ENCODE peak calls at places on chromosomes 12 and 14, in six cellular contexts. P is ovary, U is OCI-LY7, L is tibial nerve, X is fibroblast of lung, C is stomach. Z is an unnamed sample.

GRCh38 chr12:122032570-122032969 is 10.9 kb downstream of the BCL7A start:
- DNase-seq in P (no peak), U (peak; percentile 79), C (no peak), L (no peak), X (no peak), Z (peak; percentile 23)

GRCh38 chr12:111976860-111977259 is 36.1 kb downstream of the TMEM116 start:
- DNase-seq in X (no peak), C (no peak), P (no peak), L (no peak), U (no peak), Z (no peak)

GRCh38 chr14:75542585-75543091 is 20.4 kb downstream of the BATF start:
- DNase-seq in P (no peak), L (peak; percentile 36), C (peak; percentile 67), U (peak; percentile 22), X (peak; percentile 33), Z (peak; percentile 84)

GRCh38 chr14:24255438-24255837 is 7.5 kb downstream of the TGM1 start:
- DNase-seq in P (peak; percentile 20), U (no peak), C (no peak), X (no peak), L (no peak), Z (no peak)

GRCh38 chr12:71135077-71135811 is 22.6 kb downstream of the TSPAN8 start:
- DNase-seq in X (no peak), L (no peak), U (no peak), P (no peak), C (no peak), Z (no peak)

GRCh38 chr12:54222609-54223008 is 33.8 kb upstream of the SMUG1 start:
- DNase-seq in L (no peak), P (no peak), C (no peak), U (no peak), X (peak; percentile 93), Z (no peak)

GRCh38 chr12:115135800-115136211 is 451.8 kb upstream of the TBX3 start:
- DNase-seq in C (no peak), X (peak; percentile 70), U (no peak), P (no peak), L (peak; percentile 24), Z (no peak)

GRCh38 chr12:25553083-25553482 is at the start of gene LMNTD1:
- DNase-seq in U (no peak), C (no peak), X (peak; percentile 70), L (no peak), P (no peak), Z (no peak)

GRCh38 chr14:56325251-56325839 is 207.1 kb downstream of the PELI2 start:
- DNase-seq in X (peak; percentile 78), P (no peak), U (no peak), C (no peak), L (no peak), Z (no peak)

GRCh38 chr14:53954551-53955233 is 1.9 kb downstream of the BMP4 start:
- DNase-seq in P (peak; percentile 64), C (no peak), X (peak; percentile 41), U (no peak), L (peak; percentile 30), Z (no peak)

GRCh38 chr12:48104531-48104930 is 1.3 kb downstream of the SENP1 start:
- DNase-seq in X (no peak), C (no peak), P (no peak), L (no peak), U (peak; percentile 19), Z (no peak)

GRCh38 chr12:54407183-54407905 is 11.7 kb downstream of the ITGA5 start:
- DNase-seq in C (no peak), X (no peak), U (no peak), P (no peak), L (no peak), Z (no peak)

GRCh38 chr14:54637270-54637669 is 70.3 kb downstream of the SAMD4A start:
- DNase-seq in P (no peak), U (no peak), L (no peak), X (no peak), C (no peak), Z (no peak)

GRCh38 chr12:51219345-51219744 is 1.5 kb upstream of the POU6F1 start:
- DNase-seq in P (no peak), L (no peak), X (no peak), U (no peak), C (no peak), Z (no peak)

GRCh38 chr14:81427348-81428058 is 27.4 kb upstream of the STON2 start:
- DNase-seq in C (no peak), X (peak; percentile 38), P (no peak), L (no peak), U (no peak), Z (no peak)

GRCh38 chr12:91990525-91990924 is 155.1 kb downstream of the BTG1 start:
- DNase-seq in U (no peak), P (no peak), X (peak; percentile 29), L (no peak), C (no peak), Z (no peak)

GRCh38 chr12:13523926-13524325 is 327.4 kb downstream of the EMP1 start:
- DNase-seq in P (no peak), X (no peak), L (no peak), C (no peak), U (no peak), Z (no peak)

GRCh38 chr12:115846516-115846915 is 431.0 kb downstream of the MED13L start:
- DNase-seq in U (no peak), P (no peak), L (no peak), X (no peak), C (no peak), Z (no peak)

GRCh38 chr12:111753144-111753881 is 13.4 kb upstream of the ALDH2 start:
- DNase-seq in X (peak; percentile 76), U (peak; percentile 51), L (peak; percentile 33), P (peak; percentile 79), C (peak; percentile 67), Z (peak; percentile 80)

GRCh38 chr14:53016491-53016890 is 65.6 kb upstream of the FERMT2 start:
- DNase-seq in L (no peak), X (no peak), P (no peak), U (no peak), C (no peak), Z (no peak)

GRCh38 chr14:92135269-92135668 is 13.5 kb downstream of the CPSF2 start:
- DNase-seq in C (no peak), U (peak; percentile 13), X (peak; percentile 66), P (no peak), L (no peak), Z (peak; percentile 21)

GRCh38 chr14:30357791-30358190 is 201.2 kb upstream of the G2E3 start:
- DNase-seq in L (no peak), P (no peak), U (no peak), C (no peak), X (no peak), Z (no peak)

GRCh38 chr14:55609681-55610080 is 29.7 kb downstream of the KTN1 start:
- DNase-seq in U (no peak), P (no peak), L (no peak), X (peak; percentile 57), C (no peak), Z (no peak)

GRCh38 chr12:25264015-25264582 is 13.4 kb upstream of the KRAS start:
- DNase-seq in X (no peak), U (peak; percentile 12), C (no peak), P (no peak), L (no peak), Z (no peak)

GRCh38 chr12:25054783-25055144 is 105.9 kb upstream of the BCAT1 start:
- DNase-seq in P (no peak), C (no peak), X (peak; percentile 24), U (peak; percentile 64), L (no peak), Z (no peak)

GRCh38 chr12:113955109-113955970 is 10.8 kb downstream of the RBM19 start:
- DNase-seq in X (no peak), P (no peak), L (no peak), C (peak; percentile 30), U (peak; percentile 7), Z (no peak)
- TF ChIP-seq CTCF in X (peak; percentile 21), P (no peak), L (no peak), C (no peak), U (peak; percentile 63), Z (peak; percentile 19)

DNA sequence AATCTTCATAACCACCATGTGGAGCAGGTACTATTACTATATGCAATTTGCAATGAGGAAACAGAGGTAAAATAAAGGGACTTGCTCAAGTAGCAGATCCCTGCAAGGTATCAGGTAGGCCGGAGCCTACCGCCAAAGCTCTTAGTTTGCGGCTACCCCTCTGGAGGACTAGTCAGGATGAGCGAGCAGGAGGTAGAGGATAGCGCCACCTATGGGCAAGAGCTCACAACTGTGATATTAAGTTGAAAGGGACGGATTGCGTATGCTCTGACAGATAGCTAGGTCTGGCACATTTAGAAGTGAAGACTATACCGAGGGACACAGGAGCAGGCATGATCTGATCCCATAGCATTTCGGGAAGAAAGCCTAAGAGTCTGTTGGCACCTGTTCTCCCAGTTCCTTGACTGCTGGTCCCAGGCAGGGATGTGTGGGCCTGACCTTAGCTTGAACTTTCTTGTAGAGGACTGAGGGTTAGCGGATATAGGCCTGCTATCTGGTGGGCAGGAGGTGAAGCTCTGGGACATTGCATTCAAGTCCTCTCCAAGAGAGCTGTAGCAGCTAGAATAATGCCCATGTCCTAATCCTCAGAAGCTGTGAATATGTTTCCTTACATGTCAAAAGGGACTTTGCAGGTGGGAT is 48.0 kb downstream of the SLC17A8 start:
- DNase-seq in L (no peak), P (no peak), X (peak; percentile 50), C (peak; percentile 34), U (peak; percentile 69), Z (peak; percentile 20)
- TF ChIP-seq CTCF in L (no peak), P (no peak), X (peak; percentile 29), C (no peak), U (peak; percentile 84), Z (peak; percentile 56)

DNA sequence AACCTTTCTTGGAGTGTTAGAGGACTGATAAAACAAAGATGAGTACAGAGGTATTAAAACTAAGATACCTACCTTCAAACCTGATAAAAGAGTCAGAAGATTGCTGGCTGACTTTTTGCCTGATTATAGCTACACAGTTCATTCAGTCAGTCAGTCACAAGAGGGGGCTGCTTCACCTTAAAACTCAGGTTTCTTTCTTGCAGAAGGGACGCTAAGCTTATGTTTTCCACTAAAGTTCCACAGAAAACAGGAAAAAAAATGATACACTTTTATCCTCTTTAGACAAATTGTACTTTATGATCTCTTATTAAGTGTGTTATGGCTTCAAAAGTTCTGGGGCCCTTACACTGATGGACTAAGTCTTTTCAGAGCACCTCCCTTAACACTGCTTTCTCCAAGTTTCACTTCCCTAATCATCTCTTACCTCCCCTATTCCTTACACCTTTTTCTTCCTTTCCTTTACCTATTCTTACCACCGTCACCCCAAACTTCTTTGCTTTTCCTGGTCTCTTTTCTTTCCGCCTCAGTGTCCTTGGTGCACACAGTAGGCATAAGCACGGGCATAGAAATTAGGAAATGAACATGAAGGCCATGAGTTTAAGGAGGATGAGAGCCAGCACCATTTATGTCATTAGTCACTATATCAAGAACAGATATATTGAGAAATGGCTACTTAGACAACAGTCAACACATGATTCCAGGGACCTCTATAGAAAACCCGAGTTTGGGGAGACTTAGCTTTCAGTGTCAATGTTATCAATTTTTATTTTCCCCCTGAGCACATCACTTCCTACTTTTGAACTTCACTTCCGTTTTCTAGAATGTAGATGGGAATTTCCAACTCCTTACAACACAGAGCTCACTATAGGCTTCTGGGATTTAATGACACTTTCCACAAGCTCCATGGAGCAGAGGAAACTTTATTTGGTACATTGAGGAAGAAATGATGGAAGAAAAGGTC is 448.9 kb upstream of the OR4E1 start:
- DNase-seq in L (no peak), C (no peak), U (peak; percentile 11), X (no peak), P (no peak), Z (no peak)
- TF ChIP-seq CTCF in L (no peak), C (no peak), U (peak; percentile 67), X (no peak), P (no peak), Z (no peak)

DNA sequence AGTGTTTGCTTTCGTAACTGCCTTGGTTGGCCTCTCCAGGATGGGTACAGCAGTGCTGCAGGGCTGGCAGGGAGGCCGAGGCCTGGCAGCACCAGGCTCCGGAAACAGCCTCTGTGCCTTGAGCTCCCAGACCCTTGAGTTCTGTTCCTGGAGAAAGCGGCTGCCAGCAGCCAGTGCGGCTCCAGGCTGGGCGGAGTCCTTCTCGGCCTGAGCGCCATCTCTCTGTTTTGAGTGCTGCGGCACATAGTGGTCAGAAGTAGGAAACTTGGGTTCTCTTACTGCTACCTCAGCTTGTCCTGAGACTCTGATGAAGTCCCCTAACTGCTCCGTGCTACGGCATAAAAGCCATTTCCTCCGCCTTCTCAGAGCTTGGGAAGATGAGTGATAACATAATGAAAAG is 65.9 kb downstream of the KCNA1 start:
- DNase-seq in L (no peak), X (no peak), U (no peak), P (no peak), C (no peak), Z (no peak)
- TF ChIP-seq CTCF in L (no peak), X (no peak), U (no peak), P (no peak), C (no peak), Z (peak; percentile 28)